ENCODE peak calls at places on chromosomes 3 and 15, in ten cellular contexts. R is AG09309; P is activated naive CD8-positive, alpha-beta T cell treated with anti-CD3 and anti-CD28 coated beads, Interleukin-2, amount 50 U/mL, for 24 hours; Q is right lobe of liver; T is NCI-H187; L is Peyer's patch; Y is aorta; K is lung; D is LoVo; N is nucleus accumbens. V is an unnamed sample.
A peak's percentile ranks its signal among the peaks of the same experiment; 100 is the strongest.

GRCh38 chr3:114892117-114892870 is 254.8 kb downstream of the ZBTB20 start:
- DNase-seq in R (no peak), P (no peak), Q (no peak), T (peak; percentile 13), L (no peak), Y (no peak), K (no peak), D (no peak), N (no peak), V (no peak)

GRCh38 chr15:95912280-95912625 is 418.2 kb upstream of the NR2F2 start:
- DNase-seq in R (no peak), P (no peak), Q (no peak), T (no peak), L (no peak), Y (no peak), K (no peak), D (no peak), N (no peak), V (no peak)

GRCh38 chr15:84741151-84741550 is 7.2 kb upstream of the ZNF592 start:
- DNase-seq in R (no peak), P (no peak), Q (no peak), T (no peak), L (no peak), Y (no peak), K (no peak), D (no peak), N (no peak), V (no peak)

GRCh38 chr3:129025691-129026435 is 24.8 kb downstream of the EFCC1 start:
- DNase-seq in R (no peak), P (no peak), Q (no peak), T (no peak), L (no peak), Y (no peak), K (no peak), D (no peak), N (no peak), V (no peak)

GRCh38 chr15:49037546-49037940 is 8.7 kb downstream of the SECISBP2L start:
- DNase-seq in R (no peak), P (no peak), Q (no peak), T (no peak), L (no peak), Y (no peak), K (no peak), D (no peak), N (no peak), V (no peak)

GRCh38 chr3:164550857-164551256 is 527.4 kb downstream of the SI start:
- DNase-seq in R (no peak), P (no peak), Q (no peak), T (no peak), L (no peak), Y (no peak), K (no peak), D (no peak), N (no peak), V (no peak)

GRCh38 chr3:5505163-5505562 is 317.7 kb downstream of the EDEM1 start:
- DNase-seq in R (no peak), P (no peak), Q (no peak), T (no peak), L (no peak), Y (no peak), K (no peak), D (no peak), N (no peak), V (no peak)

GRCh38 chr3:8539419-8539818 is 37.8 kb downstream of the LMCD1 start:
- DNase-seq in R (no peak), P (no peak), Q (no peak), T (no peak), L (no peak), Y (no peak), K (no peak), D (no peak), N (no peak), V (no peak)

GRCh38 chr15:31523655-31524049 is 197.0 kb downstream of the KLF13 start:
- DNase-seq in R (no peak), P (no peak), Q (no peak), T (no peak), L (no peak), Y (no peak), K (no peak), D (no peak), N (no peak), V (no peak)

GRCh38 chr3:189701934-189702693 is 70.9 kb downstream of the TP63 start:
- DNase-seq in R (no peak), P (no peak), Q (no peak), T (no peak), L (no peak), Y (no peak), K (no peak), D (no peak), N (no peak), V (no peak)

GRCh38 chr15:79132770-79133169 is 42.2 kb upstream of the RASGRF1 start:
- DNase-seq in R (no peak), P (no peak), Q (no peak), T (no peak), L (no peak), Y (no peak), K (no peak), D (no peak), N (no peak), V (no peak)

GRCh38 chr15:39597336-39597735 is 16.5 kb downstream of the THBS1 start:
- DNase-seq in R (no peak), P (no peak), Q (no peak), T (no peak), L (no peak), Y (no peak), K (no peak), D (no peak), N (no peak), V (no peak)

GRCh38 chr3:65231544-65231943 is 543.7 kb upstream of the ADAMTS9 start:
- DNase-seq in R (no peak), P (no peak), Q (no peak), T (no peak), L (no peak), Y (no peak), K (no peak), D (no peak), N (no peak), V (no peak)

GRCh38 chr3:192675958-192676649 is 51.2 kb downstream of the FGF12 start:
- DNase-seq in R (no peak), P (peak; percentile 13), Q (no peak), T (no peak), L (no peak), Y (no peak), K (no peak), D (no peak), N (no peak), V (no peak)

GRCh38 chr3:107124885-107125284 is 252.4 kb upstream of the CCDC54 start:
- DNase-seq in R (peak; percentile 14), P (no peak), Q (no peak), T (no peak), L (no peak), Y (no peak), K (no peak), D (no peak), N (no peak), V (no peak)